ENCODE peak calls at places on chromosomes 5 and 9, in six cellular contexts. One of them, this sample, is unnamed.

GRCh38 chr5:60196382-60197113 is 303.0 kb upstream of the PDE4D start:
- DNase-seq in NCI-H2081: no peak
- DNase-seq in activated CD4-positive, alpha-beta T cell treated with anti-CD3 and anti-CD28 coated beads, Interleukin-2, amount 10 ng/mL, durations not matched to agents 7 days and 5 days: no peak
- DNase-seq in neural progenitor cell: no peak
- DNase-seq in retinal pigment epithelial cell: peak; percentile 67
- DNase-seq in EH: peak; percentile 96
- DNase-seq in this sample: peak; percentile 18

GRCh38 chr5:127296321-127296720 is 5.7 kb downstream of the MEGF10 start:
- DNase-seq in neural progenitor cell: no peak
- DNase-seq in retinal pigment epithelial cell: no peak
- DNase-seq in EH: peak; percentile 33
- DNase-seq in activated CD4-positive, alpha-beta T cell treated with anti-CD3 and anti-CD28 coated beads, Interleukin-2, amount 10 ng/mL, durations not matched to agents 7 days and 5 days: no peak
- DNase-seq in NCI-H2081: no peak
- DNase-seq in this sample: no peak

GRCh38 chr5:128121679-128122078 is 38.1 kb downstream of the SLC12A2 start:
- DNase-seq in retinal pigment epithelial cell: no peak
- DNase-seq in NCI-H2081: no peak
- DNase-seq in activated CD4-positive, alpha-beta T cell treated with anti-CD3 and anti-CD28 coated beads, Interleukin-2, amount 10 ng/mL, durations not matched to agents 7 days and 5 days: no peak
- DNase-seq in neural progenitor cell: no peak
- DNase-seq in EH: peak; percentile 20
- DNase-seq in this sample: no peak

GRCh38 chr9:34379334-34380033 is 2.8 kb upstream of the MYORG start:
- DNase-seq in retinal pigment epithelial cell: peak; percentile 22
- DNase-seq in NCI-H2081: peak; percentile 83
- DNase-seq in neural progenitor cell: peak; percentile 86
- DNase-seq in EH: peak; percentile 82
- DNase-seq in activated CD4-positive, alpha-beta T cell treated with anti-CD3 and anti-CD28 coated beads, Interleukin-2, amount 10 ng/mL, durations not matched to agents 7 days and 5 days: peak; percentile 95
- DNase-seq in this sample: peak; percentile 87

GRCh38 chr5:14143509-14143842 is 334 bp downstream of the TRIO start:
- DNase-seq in NCI-H2081: no peak
- DNase-seq in EH: peak; percentile 37
- DNase-seq in retinal pigment epithelial cell: no peak
- DNase-seq in activated CD4-positive, alpha-beta T cell treated with anti-CD3 and anti-CD28 coated beads, Interleukin-2, amount 10 ng/mL, durations not matched to agents 7 days and 5 days: no peak
- DNase-seq in neural progenitor cell: peak; percentile 67
- DNase-seq in this sample: peak; percentile 58

GRCh38 chr9:93823245-93824072 is 131.7 kb downstream of the BARX1 start:
- DNase-seq in retinal pigment epithelial cell: no peak
- DNase-seq in EH: no peak
- DNase-seq in activated CD4-positive, alpha-beta T cell treated with anti-CD3 and anti-CD28 coated beads, Interleukin-2, amount 10 ng/mL, durations not matched to agents 7 days and 5 days: no peak
- DNase-seq in NCI-H2081: no peak
- DNase-seq in neural progenitor cell: no peak
- DNase-seq in this sample: no peak

GRCh38 chr9:13480688-13481087 is 201.2 kb upstream of the MPDZ start:
- DNase-seq in retinal pigment epithelial cell: no peak
- DNase-seq in NCI-H2081: no peak
- DNase-seq in neural progenitor cell: peak; percentile 4
- DNase-seq in EH: peak; percentile 1
- DNase-seq in activated CD4-positive, alpha-beta T cell treated with anti-CD3 and anti-CD28 coated beads, Interleukin-2, amount 10 ng/mL, durations not matched to agents 7 days and 5 days: no peak
- DNase-seq in this sample: no peak

GRCh38 chr5:53426878-53427277 is 53.6 kb upstream of the FST start:
- DNase-seq in retinal pigment epithelial cell: no peak
- DNase-seq in NCI-H2081: no peak
- DNase-seq in activated CD4-positive, alpha-beta T cell treated with anti-CD3 and anti-CD28 coated beads, Interleukin-2, amount 10 ng/mL, durations not matched to agents 7 days and 5 days: no peak
- DNase-seq in neural progenitor cell: no peak
- DNase-seq in EH: no peak
- DNase-seq in this sample: no peak

GRCh38 chr9:113913426-113914195 is 37.5 kb downstream of the ZNF618 start:
- DNase-seq in neural progenitor cell: no peak
- DNase-seq in EH: peak; percentile 23
- DNase-seq in NCI-H2081: no peak
- DNase-seq in activated CD4-positive, alpha-beta T cell treated with anti-CD3 and anti-CD28 coated beads, Interleukin-2, amount 10 ng/mL, durations not matched to agents 7 days and 5 days: no peak
- DNase-seq in retinal pigment epithelial cell: no peak
- DNase-seq in this sample: peak; percentile 81

GRCh38 chr5:115309751-115310370 is 13.4 kb upstream of the CCDC112 start:
- DNase-seq in EH: peak; percentile 57
- DNase-seq in neural progenitor cell: peak; percentile 18
- DNase-seq in activated CD4-positive, alpha-beta T cell treated with anti-CD3 and anti-CD28 coated beads, Interleukin-2, amount 10 ng/mL, durations not matched to agents 7 days and 5 days: no peak
- DNase-seq in retinal pigment epithelial cell: no peak
- DNase-seq in NCI-H2081: peak; percentile 1
- DNase-seq in this sample: no peak

GRCh38 chr9:136247551-136247916 is 1.9 kb upstream of the QSOX2 start:
- DNase-seq in NCI-H2081: no peak
- DNase-seq in neural progenitor cell: no peak
- DNase-seq in retinal pigment epithelial cell: no peak
- DNase-seq in EH: no peak
- DNase-seq in activated CD4-positive, alpha-beta T cell treated with anti-CD3 and anti-CD28 coated beads, Interleukin-2, amount 10 ng/mL, durations not matched to agents 7 days and 5 days: no peak
- DNase-seq in this sample: no peak